ENCODE peak calls at places on chromosomes 13 and 19, in nine cellular contexts. N is AG04450, W is thoracic aorta, V is stomach, K is testis, X is heart right ventricle, F is right atrium auricular region, T is PC-3, Q is fibroblast of lung. G is an unnamed sample.

GRCh38 chr19:33302974-33303790 is 848 bp upstream of the CEBPA start:
- DNase-seq in N (no peak), F (no peak), X (peak), V (peak), K (peak), W (no peak), T (peak), Q (peak), G (no peak)

GRCh38 chr19:37654525-37654832 is 786 bp downstream of the ZFP30 start:
- DNase-seq in Q (peak), F (no peak), X (no peak), N (no peak), T (peak), V (no peak), W (no peak), K (no peak), G (peak)

GRCh38 chr19:15563325-15563794 is 51.7 kb upstream of the CYP4F8 start:
- DNase-seq in N (no peak), Q (no peak), X (peak), F (no peak), V (peak), W (no peak), T (peak), K (peak), G (no peak)

GRCh38 chr19:7644550-7644877 is 7.6 kb downstream of the STXBP2 start:
- DNase-seq in N (no peak), Q (no peak), X (no peak), F (no peak), T (no peak), K (no peak), V (no peak), W (no peak), G (no peak)

GRCh38 chr13:79270859-79271258 is 135.2 kb downstream of the RBM26 start:
- DNase-seq in V (no peak), K (no peak), Q (no peak), X (no peak), T (peak), W (no peak), F (no peak), N (no peak), G (no peak)

GRCh38 chr19:55088543-55089265 is 13.0 kb downstream of the EPS8L1 start:
- DNase-seq in X (peak), F (peak), K (peak), N (peak), W (peak), T (peak), V (peak), Q (peak), G (no peak)

GRCh38 chr13:92896842-92897241 is 329.8 kb upstream of the GPC6 start:
- DNase-seq in Q (peak), N (no peak), T (peak), K (no peak), X (no peak), W (no peak), V (no peak), F (no peak), G (peak)

GRCh38 chr13:113398963-113399754 is 35.2 kb upstream of the GRTP1 start:
- DNase-seq in W (no peak), V (no peak), T (no peak), N (no peak), F (no peak), K (no peak), Q (no peak), X (no peak), G (peak)

GRCh38 chr13:101576977-101577376 is 124.5 kb downstream of the ITGBL1 start:
- DNase-seq in X (no peak), F (no peak), V (no peak), Q (no peak), N (no peak), K (no peak), W (no peak), T (no peak), G (no peak)
- TF ChIP-seq CTCF in X (no peak), F (no peak), V (no peak), Q (no peak), N (no peak), K (no peak), W (no peak), T (no peak), G (no peak)

GRCh38 chr13:42270160-42270856 is 1.6 kb upstream of the AKAP11 start:
- DNase-seq in N (no peak), T (no peak), V (no peak), F (no peak), K (no peak), Q (no peak), W (no peak), X (no peak), G (no peak)
- H3K4me3 ChIP-seq in N (no peak), T (no peak), V (no peak), F (no peak), K (no peak), Q (no peak), W (no peak), X (no peak), G (no peak)

GRCh38 chr13:51590966-51591627 is 6.8 kb downstream of the WDFY2 start:
- DNase-seq in X (no peak), V (peak), F (no peak), T (peak), Q (peak), W (no peak), N (peak), K (peak), G (no peak)
- TF ChIP-seq CTCF in X (no peak), V (no peak), F (no peak), T (no peak), Q (no peak), W (no peak), N (peak), K (no peak), G (peak)

GRCh38 chr13:99501952-99502310 is 659 bp downstream of the TM9SF2 start:
- DNase-seq in W (no peak), V (peak), K (peak), X (no peak), T (peak), F (no peak), Q (peak), N (no peak), G (no peak)
- H3K4me3 ChIP-seq in W (peak), V (peak), K (peak), X (peak), T (peak), F (peak), Q (peak), N (peak), G (peak)

GRCh38 chr19:27911122-27911898 is 1301.6 kb downstream of the UQCRFS1 start:
- DNase-seq in W (no peak), Q (no peak), X (no peak), V (no peak), T (no peak), F (peak), N (no peak), K (no peak), G (no peak)

GRCh38 chr19:27905074-27905473 is 1307.9 kb downstream of the UQCRFS1 start:
- DNase-seq in N (no peak), X (no peak), V (no peak), K (no peak), Q (no peak), W (no peak), T (no peak), F (peak), G (no peak)

GRCh38 chr19:27906081-27906480 is 1306.9 kb downstream of the UQCRFS1 start:
- DNase-seq in Q (no peak), W (no peak), T (no peak), F (no peak), X (no peak), K (peak), N (no peak), V (no peak), G (no peak)

GRCh38 chr19:27909861-27910260 is 1303.1 kb downstream of the UQCRFS1 start:
- DNase-seq in W (no peak), T (no peak), V (no peak), F (no peak), X (no peak), N (no peak), Q (no peak), K (peak), G (no peak)

GRCh38 chr19:27909185-27909840 is 1303.6 kb downstream of the UQCRFS1 start:
- DNase-seq in T (no peak), X (no peak), V (no peak), Q (no peak), F (peak), W (no peak), K (no peak), N (no peak), G (no peak)
- TF ChIP-seq CTCF in T (no peak), X (no peak), V (no peak), Q (no peak), F (no peak), W (no peak), K (no peak), N (no peak), G (no peak)

DNA sequence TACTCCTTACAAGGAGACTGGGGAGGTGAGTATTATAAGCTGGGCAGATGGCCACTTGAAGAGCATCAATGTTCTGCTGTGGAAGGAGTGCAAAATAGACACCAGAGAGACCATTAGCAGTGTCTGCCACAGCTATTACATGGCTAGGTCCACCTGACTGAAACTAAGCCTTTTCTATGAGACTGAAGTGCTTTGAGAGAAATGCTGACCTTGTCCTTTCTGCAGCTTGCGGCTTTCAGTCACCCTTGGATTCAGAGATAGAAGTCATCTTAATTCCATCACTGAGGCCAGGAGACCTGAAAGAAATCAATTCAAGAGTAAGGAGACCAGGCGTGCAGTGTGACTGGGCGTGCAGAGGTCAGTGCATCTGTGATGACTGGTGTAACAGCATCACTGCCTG is 1.3 kb upstream of the ZFP28 start:
- DNase-seq in T (no peak), X (no peak), F (no peak), Q (no peak), W (no peak), V (no peak), N (no peak), K (no peak), G (no peak)
- H3K4me3 ChIP-seq in T (no peak), X (peak), F (peak), Q (peak), W (peak), V (no peak), N (peak), K (no peak), G (no peak)

DNA sequence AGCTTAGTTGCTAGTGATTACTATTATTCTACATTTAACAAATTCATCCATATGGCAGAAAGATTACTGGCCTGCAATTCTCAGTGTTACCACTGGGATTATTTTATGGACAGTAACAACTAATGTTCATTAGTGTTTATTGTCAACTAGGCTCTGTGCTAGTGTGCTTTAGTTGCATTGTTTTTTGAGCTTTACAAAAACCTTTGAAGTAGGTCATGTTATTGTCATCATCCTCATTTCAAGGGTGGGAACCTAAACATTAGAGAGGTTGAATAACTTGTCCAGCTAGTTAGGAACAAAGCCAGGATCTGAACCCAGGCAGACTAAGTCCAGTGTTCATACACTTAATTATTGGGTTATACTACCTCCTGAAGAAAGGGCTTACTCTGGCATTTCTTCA is 27.8 kb upstream of the TDRD3 start:
- DNase-seq in X (no peak), W (no peak), K (no peak), V (no peak), Q (no peak), F (no peak), N (no peak), T (peak), G (no peak)
- TF ChIP-seq CTCF in X (no peak), W (no peak), K (peak), V (no peak), Q (no peak), F (peak), N (peak), T (peak), G (peak)